ENCODE peak calls at places on chromosomes 6 and 20, in nine cellular contexts. One of them, this sample, is unnamed. For H3K9me3, the result is how much of the 10 kb centered on the place peaks cover.

GRCh38 chr20:41697861-41698559 is 79.8 kb upstream of the CHD6 start:
- DNase-seq in thoracic aorta: no peak
- DNase-seq in thyroid gland: peak
- DNase-seq in PC-3: peak
- DNase-seq in CD4-positive, CD25-positive, alpha-beta regulatory T cell: peak
- DNase-seq in right cardiac atrium: no peak
- DNase-seq in K562: no peak
- DNase-seq in psoas muscle: no peak
- DNase-seq in effector memory CD4-positive, alpha-beta T cell: no peak
- DNase-seq in this sample: no peak

GRCh38 chr20:47726632-47727031 is 58.6 kb downstream of the SULF2 start:
- DNase-seq in thoracic aorta: no peak
- DNase-seq in thyroid gland: no peak
- DNase-seq in PC-3: no peak
- DNase-seq in CD4-positive, CD25-positive, alpha-beta regulatory T cell: no peak
- DNase-seq in right cardiac atrium: no peak
- DNase-seq in K562: no peak
- DNase-seq in psoas muscle: no peak
- DNase-seq in effector memory CD4-positive, alpha-beta T cell: no peak
- DNase-seq in this sample: no peak

GRCh38 chr6:79404677-79405076 is 132.6 kb downstream of the LCA5 start:
- DNase-seq in thoracic aorta: no peak
- DNase-seq in thyroid gland: no peak
- DNase-seq in PC-3: no peak
- DNase-seq in CD4-positive, CD25-positive, alpha-beta regulatory T cell: no peak
- DNase-seq in right cardiac atrium: no peak
- DNase-seq in K562: peak
- DNase-seq in psoas muscle: no peak
- DNase-seq in effector memory CD4-positive, alpha-beta T cell: no peak
- DNase-seq in this sample: no peak

GRCh38 chr6:109480993-109481480 is 2.0 kb downstream of the ZBTB24 start:
- DNase-seq in thoracic aorta: no peak
- DNase-seq in thyroid gland: no peak
- DNase-seq in PC-3: no peak
- DNase-seq in CD4-positive, CD25-positive, alpha-beta regulatory T cell: no peak
- DNase-seq in right cardiac atrium: no peak
- DNase-seq in K562: no peak
- DNase-seq in psoas muscle: no peak
- DNase-seq in effector memory CD4-positive, alpha-beta T cell: no peak
- DNase-seq in this sample: no peak

GRCh38 chr20:17768267-17768666 is 68.5 kb downstream of the BANF2 start:
- DNase-seq in thoracic aorta: no peak
- DNase-seq in thyroid gland: no peak
- DNase-seq in PC-3: no peak
- DNase-seq in CD4-positive, CD25-positive, alpha-beta regulatory T cell: no peak
- DNase-seq in right cardiac atrium: no peak
- DNase-seq in K562: no peak
- DNase-seq in psoas muscle: no peak
- DNase-seq in effector memory CD4-positive, alpha-beta T cell: no peak
- DNase-seq in this sample: no peak

GRCh38 chr6:151452750-151453427 is 963 bp upstream of the RMND1 start:
- DNase-seq in thoracic aorta: no peak
- DNase-seq in thyroid gland: peak
- DNase-seq in PC-3: peak
- DNase-seq in CD4-positive, CD25-positive, alpha-beta regulatory T cell: no peak
- DNase-seq in right cardiac atrium: peak
- DNase-seq in K562: peak
- DNase-seq in psoas muscle: peak
- DNase-seq in effector memory CD4-positive, alpha-beta T cell: no peak
- DNase-seq in this sample: no peak

GRCh38 chr20:49183444-49183843 is 4.7 kb downstream of the STAU1 start:
- DNase-seq in thoracic aorta: no peak
- DNase-seq in thyroid gland: no peak
- DNase-seq in PC-3: no peak
- DNase-seq in CD4-positive, CD25-positive, alpha-beta regulatory T cell: no peak
- DNase-seq in right cardiac atrium: no peak
- DNase-seq in K562: peak
- DNase-seq in psoas muscle: no peak
- DNase-seq in effector memory CD4-positive, alpha-beta T cell: no peak
- DNase-seq in this sample: no peak

GRCh38 chr6:99016355-99016754 is 68.6 kb upstream of the FBXL4 start:
- DNase-seq in thoracic aorta: no peak
- DNase-seq in thyroid gland: no peak
- DNase-seq in PC-3: no peak
- DNase-seq in CD4-positive, CD25-positive, alpha-beta regulatory T cell: no peak
- DNase-seq in right cardiac atrium: no peak
- DNase-seq in K562: no peak
- DNase-seq in psoas muscle: no peak
- DNase-seq in effector memory CD4-positive, alpha-beta T cell: no peak
- DNase-seq in this sample: no peak

GRCh38 chr6:154414021-154414813 is 57.6 kb upstream of the IPCEF1 start:
- DNase-seq in thoracic aorta: no peak
- DNase-seq in thyroid gland: no peak
- DNase-seq in PC-3: no peak
- DNase-seq in CD4-positive, CD25-positive, alpha-beta regulatory T cell: no peak
- DNase-seq in right cardiac atrium: no peak
- DNase-seq in K562: no peak
- DNase-seq in psoas muscle: no peak
- DNase-seq in effector memory CD4-positive, alpha-beta T cell: no peak
- DNase-seq in this sample: no peak

GRCh38 chr20:59955131-59955796 is 3.0 kb upstream of the CDH26 start:
- DNase-seq in thoracic aorta: no peak
- DNase-seq in thyroid gland: no peak
- DNase-seq in PC-3: peak
- DNase-seq in CD4-positive, CD25-positive, alpha-beta regulatory T cell: no peak
- DNase-seq in right cardiac atrium: no peak
- DNase-seq in K562: peak
- DNase-seq in psoas muscle: no peak
- DNase-seq in effector memory CD4-positive, alpha-beta T cell: no peak
- DNase-seq in this sample: no peak

GRCh38 chr20:50099121-50099520 is 13.8 kb downstream of the UBE2V1 start:
- DNase-seq in thoracic aorta: no peak
- DNase-seq in thyroid gland: no peak
- DNase-seq in PC-3: no peak
- DNase-seq in CD4-positive, CD25-positive, alpha-beta regulatory T cell: no peak
- DNase-seq in right cardiac atrium: no peak
- DNase-seq in K562: no peak
- DNase-seq in psoas muscle: no peak
- DNase-seq in effector memory CD4-positive, alpha-beta T cell: no peak
- DNase-seq in this sample: no peak

GRCh38 chr20:47561175-47561574 is 59.5 kb downstream of the NCOA3 start:
- DNase-seq in thoracic aorta: no peak
- DNase-seq in thyroid gland: peak
- DNase-seq in PC-3: no peak
- DNase-seq in CD4-positive, CD25-positive, alpha-beta regulatory T cell: no peak
- DNase-seq in right cardiac atrium: no peak
- DNase-seq in K562: no peak
- DNase-seq in psoas muscle: no peak
- DNase-seq in effector memory CD4-positive, alpha-beta T cell: no peak
- DNase-seq in this sample: no peak

GRCh38 chr6:110475255-110475654 is 1.2 kb downstream of the SLC22A16 start:
- DNase-seq in thoracic aorta: no peak
- DNase-seq in thyroid gland: no peak
- DNase-seq in PC-3: no peak
- DNase-seq in CD4-positive, CD25-positive, alpha-beta regulatory T cell: no peak
- DNase-seq in right cardiac atrium: peak
- DNase-seq in K562: no peak
- DNase-seq in psoas muscle: no peak
- DNase-seq in effector memory CD4-positive, alpha-beta T cell: no peak
- DNase-seq in this sample: no peak

GRCh38 chr6:166008441-166009369 is 158.9 kb downstream of the TBXT start:
- DNase-seq in thoracic aorta: no peak
- DNase-seq in thyroid gland: no peak
- DNase-seq in PC-3: no peak
- DNase-seq in CD4-positive, CD25-positive, alpha-beta regulatory T cell: no peak
- DNase-seq in right cardiac atrium: peak
- DNase-seq in K562: no peak
- DNase-seq in psoas muscle: no peak
- DNase-seq in effector memory CD4-positive, alpha-beta T cell: no peak
- DNase-seq in this sample: no peak

GRCh38 chr6:41707565-41708200 is 27.7 kb downstream of the TFEB start:
- DNase-seq in thoracic aorta: no peak
- DNase-seq in thyroid gland: no peak
- DNase-seq in PC-3: no peak
- DNase-seq in CD4-positive, CD25-positive, alpha-beta regulatory T cell: peak
- DNase-seq in right cardiac atrium: peak
- DNase-seq in K562: no peak
- DNase-seq in psoas muscle: no peak
- DNase-seq in effector memory CD4-positive, alpha-beta T cell: peak
- DNase-seq in this sample: no peak

GRCh38 chr6:160919713-160920112 is 71.9 kb upstream of the MAP3K4 start:
- DNase-seq in thoracic aorta: no peak
- DNase-seq in thyroid gland: no peak
- DNase-seq in PC-3: peak
- DNase-seq in CD4-positive, CD25-positive, alpha-beta regulatory T cell: no peak
- DNase-seq in right cardiac atrium: no peak
- DNase-seq in K562: no peak
- DNase-seq in psoas muscle: no peak
- DNase-seq in effector memory CD4-positive, alpha-beta T cell: no peak
- DNase-seq in this sample: no peak

GRCh38 chr6:106748547-106749207 is 119.3 kb downstream of the QRSL1 start:
- DNase-seq in thoracic aorta: no peak
- DNase-seq in thyroid gland: no peak
- DNase-seq in PC-3: no peak
- DNase-seq in CD4-positive, CD25-positive, alpha-beta regulatory T cell: no peak
- DNase-seq in right cardiac atrium: no peak
- DNase-seq in K562: no peak
- DNase-seq in psoas muscle: no peak
- DNase-seq in effector memory CD4-positive, alpha-beta T cell: no peak
- DNase-seq in this sample: no peak

GRCh38 chr20:39756828-39757227 is 794.7 kb downstream of the DHX35 start:
- DNase-seq in thoracic aorta: no peak
- DNase-seq in thyroid gland: no peak
- DNase-seq in PC-3: no peak
- DNase-seq in CD4-positive, CD25-positive, alpha-beta regulatory T cell: no peak
- DNase-seq in right cardiac atrium: no peak
- DNase-seq in K562: no peak
- DNase-seq in psoas muscle: no peak
- DNase-seq in effector memory CD4-positive, alpha-beta T cell: no peak
- DNase-seq in this sample: no peak

GRCh38 chr20:39752235-39752876 is 790.2 kb downstream of the DHX35 start:
- DNase-seq in thoracic aorta: no peak
- DNase-seq in thyroid gland: no peak
- DNase-seq in PC-3: no peak
- DNase-seq in CD4-positive, CD25-positive, alpha-beta regulatory T cell: no peak
- DNase-seq in right cardiac atrium: no peak
- DNase-seq in K562: no peak
- DNase-seq in psoas muscle: no peak
- DNase-seq in effector memory CD4-positive, alpha-beta T cell: no peak
- DNase-seq in this sample: no peak

GRCh38 chr20:39751557-39752137 is 789.5 kb downstream of the DHX35 start:
- DNase-seq in thoracic aorta: no peak
- DNase-seq in thyroid gland: no peak
- DNase-seq in PC-3: no peak
- DNase-seq in CD4-positive, CD25-positive, alpha-beta regulatory T cell: no peak
- DNase-seq in right cardiac atrium: no peak
- DNase-seq in K562: no peak
- DNase-seq in psoas muscle: no peak
- DNase-seq in effector memory CD4-positive, alpha-beta T cell: no peak
- DNase-seq in this sample: no peak
- H3K9me3 ChIP-seq in thoracic aorta: under half
- H3K9me3 ChIP-seq in thyroid gland: under half
- H3K9me3 ChIP-seq in PC-3: under half
- H3K9me3 ChIP-seq in CD4-positive, CD25-positive, alpha-beta regulatory T cell: under half
- H3K9me3 ChIP-seq in right cardiac atrium: under half
- H3K9me3 ChIP-seq in K562: under half
- H3K9me3 ChIP-seq in psoas muscle: under half
- H3K9me3 ChIP-seq in effector memory CD4-positive, alpha-beta T cell: under half
- H3K9me3 ChIP-seq in this sample: under half

DNA sequence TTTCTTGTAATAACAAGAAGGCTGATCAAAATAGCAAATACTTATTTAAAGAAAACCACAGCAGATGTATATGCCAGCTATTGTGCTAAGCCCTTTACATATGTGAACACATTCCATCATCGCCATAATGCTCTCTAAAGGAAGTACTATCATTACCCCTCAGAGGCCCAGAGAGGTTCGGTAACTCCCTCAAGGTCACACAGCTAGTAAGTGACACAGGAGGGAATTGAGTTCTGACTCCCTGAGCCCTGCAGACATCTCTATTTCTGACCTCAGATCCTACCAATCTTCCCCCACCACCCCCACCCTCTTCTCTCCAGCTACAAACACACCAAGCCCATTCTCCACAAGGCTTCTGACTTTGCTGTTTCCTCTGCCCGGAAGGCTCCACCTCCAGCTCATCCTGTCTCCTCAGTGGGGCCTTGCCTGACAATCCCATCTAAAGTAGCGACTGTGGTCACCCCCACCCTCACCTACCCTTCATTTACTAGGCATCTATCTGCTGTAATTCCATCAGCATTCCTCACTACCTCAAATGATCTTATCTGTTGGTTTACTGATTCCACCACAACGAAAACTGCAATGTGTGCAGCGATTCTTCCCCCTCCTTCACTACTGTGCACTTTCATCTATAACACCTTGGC is 234.5 kb downstream of the LRFN2 start:
- DNase-seq in thoracic aorta: no peak
- DNase-seq in thyroid gland: no peak
- DNase-seq in PC-3: no peak
- DNase-seq in CD4-positive, CD25-positive, alpha-beta regulatory T cell: no peak
- DNase-seq in right cardiac atrium: no peak
- DNase-seq in K562: no peak
- DNase-seq in psoas muscle: no peak
- DNase-seq in effector memory CD4-positive, alpha-beta T cell: no peak
- DNase-seq in this sample: no peak
- H3K4me3 ChIP-seq in thoracic aorta: no peak
- H3K4me3 ChIP-seq in thyroid gland: no peak
- H3K4me3 ChIP-seq in PC-3: no peak
- H3K4me3 ChIP-seq in CD4-positive, CD25-positive, alpha-beta regulatory T cell: no peak
- H3K4me3 ChIP-seq in right cardiac atrium: no peak
- H3K4me3 ChIP-seq in K562: no peak
- H3K4me3 ChIP-seq in psoas muscle: no peak
- H3K4me3 ChIP-seq in effector memory CD4-positive, alpha-beta T cell: no peak
- H3K4me3 ChIP-seq in this sample: no peak

GRCh38 chr20:40008177-40008576 is 680.9 kb downstream of the MAFB start:
- DNase-seq in thoracic aorta: no peak
- DNase-seq in thyroid gland: no peak
- DNase-seq in PC-3: no peak
- DNase-seq in CD4-positive, CD25-positive, alpha-beta regulatory T cell: no peak
- DNase-seq in right cardiac atrium: no peak
- DNase-seq in K562: no peak
- DNase-seq in psoas muscle: no peak
- DNase-seq in effector memory CD4-positive, alpha-beta T cell: no peak
- DNase-seq in this sample: no peak
- H3K9me3 ChIP-seq in thoracic aorta: under half
- H3K9me3 ChIP-seq in thyroid gland: under half
- H3K9me3 ChIP-seq in PC-3: under half
- H3K9me3 ChIP-seq in CD4-positive, CD25-positive, alpha-beta regulatory T cell: under half
- H3K9me3 ChIP-seq in right cardiac atrium: under half
- H3K9me3 ChIP-seq in K562: under half
- H3K9me3 ChIP-seq in psoas muscle: under half
- H3K9me3 ChIP-seq in effector memory CD4-positive, alpha-beta T cell: under half
- H3K9me3 ChIP-seq in this sample: under half

DNA sequence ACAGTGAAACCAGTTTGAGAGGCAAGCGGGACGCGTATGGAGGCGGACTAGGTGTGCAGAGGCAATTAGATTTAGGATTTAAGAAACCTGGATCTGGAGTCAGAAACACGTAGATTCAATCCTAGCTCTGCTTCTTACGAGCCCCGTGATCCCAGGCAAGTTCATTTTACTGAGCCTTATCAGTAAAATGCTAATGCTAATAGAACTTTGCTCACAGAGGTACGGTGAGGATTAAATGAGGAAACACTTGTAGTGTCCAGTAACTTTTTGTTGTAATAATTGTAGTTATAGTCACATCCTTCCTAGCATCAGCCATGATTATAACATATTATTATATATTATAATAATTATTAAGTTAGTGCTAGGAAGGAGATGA is 21.2 kb downstream of the DEF6 start:
- DNase-seq in thoracic aorta: no peak
- DNase-seq in thyroid gland: no peak
- DNase-seq in PC-3: no peak
- DNase-seq in CD4-positive, CD25-positive, alpha-beta regulatory T cell: no peak
- DNase-seq in right cardiac atrium: no peak
- DNase-seq in K562: no peak
- DNase-seq in psoas muscle: no peak
- DNase-seq in effector memory CD4-positive, alpha-beta T cell: no peak
- DNase-seq in this sample: no peak
- H3K4me3 ChIP-seq in thoracic aorta: peak
- H3K4me3 ChIP-seq in thyroid gland: peak
- H3K4me3 ChIP-seq in PC-3: peak
- H3K4me3 ChIP-seq in CD4-positive, CD25-positive, alpha-beta regulatory T cell: no peak
- H3K4me3 ChIP-seq in right cardiac atrium: peak
- H3K4me3 ChIP-seq in K562: no peak
- H3K4me3 ChIP-seq in psoas muscle: peak
- H3K4me3 ChIP-seq in effector memory CD4-positive, alpha-beta T cell: no peak
- H3K4me3 ChIP-seq in this sample: peak